ENCODE peak calls at places on chromosome 4, in ten cellular contexts. O, S, T, Z, W, F, N, U, K and E are unnamed samples.

GRCh38 chr4:99803702-99804101 is 12.9 kb upstream of the DAPP1 start:
- DNase-seq in N (no peak), Z (no peak), U (no peak), W (no peak), O (no peak), S (no peak), T (no peak), K (no peak), F (no peak), E (no peak)

GRCh38 chr4:5804656-5805055 is 88.2 kb downstream of the CRMP1 start:
- DNase-seq in S (no peak), T (no peak), N (no peak), W (no peak), K (no peak), F (no peak), Z (no peak), U (no peak), O (no peak), E (no peak)

GRCh38 chr4:22238742-22239141 is 277.1 kb downstream of the ADGRA3 start:
- DNase-seq in N (no peak), S (no peak), W (peak; percentile 19), O (no peak), F (no peak), K (no peak), Z (peak; percentile 4), T (no peak), U (peak; percentile 12), E (peak; percentile 5)

GRCh38 chr4:11566440-11567022 is 137.8 kb upstream of the HS3ST1 start:
- DNase-seq in K (no peak), O (no peak), U (no peak), Z (no peak), F (no peak), T (no peak), N (no peak), W (no peak), S (no peak), E (peak; percentile 67)

GRCh38 chr4:13368262-13368661 is 115.9 kb downstream of the RAB28 start:
- DNase-seq in K (no peak), O (no peak), S (no peak), T (no peak), U (no peak), W (no peak), F (no peak), N (no peak), Z (no peak), E (peak; percentile 42)

GRCh38 chr4:95095352-95095974 is 337.7 kb downstream of the BMPR1B start:
- DNase-seq in T (no peak), U (peak; percentile 20), F (peak; percentile 25), W (peak; percentile 79), O (peak; percentile 68), S (no peak), Z (peak; percentile 75), N (no peak), K (peak; percentile 7), E (peak; percentile 59)

GRCh38 chr4:182017038-182017437 is 226.2 kb upstream of the TENM3 start:
- DNase-seq in T (no peak), Z (no peak), F (no peak), U (no peak), W (no peak), S (no peak), O (no peak), N (no peak), K (no peak), E (no peak)

GRCh38 chr4:139835006-139835405 is 169.4 kb downstream of the MGST2 start:
- DNase-seq in S (no peak), O (no peak), F (no peak), T (no peak), N (no peak), Z (no peak), U (no peak), K (no peak), W (no peak), E (peak; percentile 12)

GRCh38 chr4:41305486-41305885 is 48.8 kb downstream of the UCHL1 start:
- DNase-seq in U (peak; percentile 35), T (no peak), Z (no peak), S (no peak), W (peak; percentile 91), K (no peak), O (no peak), F (no peak), N (no peak), E (no peak)

GRCh38 chr4:41301137-41301536 is 44.4 kb downstream of the UCHL1 start:
- DNase-seq in N (no peak), T (no peak), F (no peak), W (no peak), U (no peak), S (no peak), Z (no peak), K (no peak), O (no peak), E (no peak)

GRCh38 chr4:41304221-41304620 is 47.5 kb downstream of the UCHL1 start:
- DNase-seq in N (no peak), U (no peak), S (peak; percentile 89), W (no peak), O (no peak), F (no peak), Z (no peak), K (no peak), T (no peak), E (no peak)

GRCh38 chr4:41299486-41299885 is 42.8 kb downstream of the UCHL1 start:
- DNase-seq in N (no peak), S (no peak), O (no peak), W (no peak), U (no peak), T (no peak), Z (no peak), K (no peak), F (no peak), E (no peak)

DNA sequence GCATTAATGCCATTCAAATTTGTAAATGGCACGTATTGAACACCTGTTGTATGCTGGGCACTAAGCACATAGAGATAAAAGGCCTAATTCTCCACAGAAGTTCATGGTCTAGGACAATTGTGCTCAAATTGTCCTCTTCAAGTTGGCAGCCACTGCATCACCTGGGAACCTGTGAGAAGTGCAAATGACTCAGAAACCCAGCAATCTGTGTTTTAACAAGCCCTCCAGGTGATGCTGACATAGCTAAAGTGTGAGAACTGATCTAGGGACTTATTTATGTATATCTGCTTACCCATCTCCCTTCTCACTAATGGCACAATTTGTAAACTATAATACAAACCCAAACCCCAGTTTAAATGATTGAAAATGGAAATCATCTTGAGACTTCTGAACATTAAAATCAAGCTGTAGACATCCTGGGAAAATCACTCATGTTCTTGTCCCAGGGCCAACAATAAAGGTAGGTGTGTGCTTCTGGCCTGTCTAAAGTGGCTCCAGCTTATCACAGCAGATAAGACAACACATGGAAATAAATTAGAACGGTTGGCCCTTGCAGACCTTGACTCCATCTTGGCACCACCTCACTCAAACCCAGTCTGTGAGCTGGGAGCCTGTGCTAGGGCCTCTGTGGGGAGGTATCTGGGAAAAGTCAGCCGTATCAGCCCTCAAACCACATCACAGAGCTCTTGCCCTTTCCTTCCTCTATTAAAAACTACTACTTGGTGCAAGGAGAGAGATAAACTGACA is 46.8 kb downstream of the UCHL1 start:
- DNase-seq in W (no peak), S (no peak), O (no peak), F (no peak), Z (no peak), N (no peak), T (no peak), U (no peak), K (no peak), E (no peak)
- H3K4me3 ChIP-seq in W (no peak overlapping the region), S (no peak overlapping the region), O (no peak overlapping the region), F (no peak overlapping the region), Z (no peak overlapping the region), N (no peak overlapping the region), T (no peak overlapping the region), U (no peak overlapping the region), K (no peak overlapping the region), E (no peak overlapping the region)

GRCh38 chr4:32519060-32519459 is 1798.9 kb downstream of the PCDH7 start:
- DNase-seq in W (peak; percentile 19), S (no peak), O (peak; percentile 29), T (no peak), U (no peak), Z (no peak), F (peak; percentile 35), N (no peak), K (no peak), E (peak; percentile 56)
- H3K4me3 ChIP-seq in W (peak overlapping the region; percentile 18), S (no peak overlapping the region), O (no peak overlapping the region), T (no peak overlapping the region), U (no peak overlapping the region), Z (no peak overlapping the region), F (no peak overlapping the region), N (no peak overlapping the region), K (no peak overlapping the region), E (no peak overlapping the region)

DNA sequence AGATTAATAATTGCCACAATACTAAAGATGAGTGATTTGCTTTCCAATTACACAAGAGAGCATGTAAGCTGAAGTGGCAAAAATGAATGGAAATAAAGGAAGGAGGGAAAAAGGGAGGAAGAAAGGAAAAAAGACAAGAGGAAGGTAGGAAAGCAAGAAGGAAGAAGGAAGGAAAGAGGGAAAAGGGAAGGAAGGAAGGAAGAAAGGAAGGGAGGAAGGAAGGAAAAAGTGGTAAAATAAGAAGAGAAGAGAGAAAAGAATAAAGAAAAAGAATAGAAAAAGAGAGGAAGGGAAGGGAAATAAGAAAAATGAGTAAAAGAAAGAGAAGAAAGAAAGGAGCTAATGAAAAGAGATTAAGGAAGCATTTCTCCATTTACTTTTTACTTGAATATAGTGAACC is 4.6 kb downstream of the NDST4 start:
- DNase-seq in N (no peak), W (no peak), Z (no peak), K (no peak), T (no peak), F (no peak), S (no peak), O (no peak), U (no peak), E (no peak)
- H3K4me3 ChIP-seq in N (no peak overlapping the region), W (no peak overlapping the region), Z (no peak overlapping the region), K (no peak overlapping the region), T (no peak overlapping the region), F (no peak overlapping the region), S (no peak overlapping the region), O (no peak overlapping the region), U (no peak overlapping the region), E (no peak overlapping the region)

GRCh38 chr4:7066493-7066892 is 1.4 kb downstream of the GRPEL1 start:
- DNase-seq in O (no peak), W (no peak), U (peak; percentile 4), N (no peak), F (no peak), S (no peak), T (no peak), K (no peak), Z (no peak), E (no peak)

GRCh38 chr4:7067523-7068278 is at the start of gene GRPEL1:
- DNase-seq in S (peak; percentile 100), K (peak; percentile 99), O (peak; percentile 100), W (peak; percentile 100), N (peak; percentile 100), U (peak; percentile 100), Z (peak; percentile 99), F (peak; percentile 96), T (peak; percentile 100), E (peak; percentile 99)

GRCh38 chr4:7067147-7067522 is 729 bp downstream of the GRPEL1 start:
- DNase-seq in T (no peak), W (peak; percentile 37), K (no peak), U (no peak), S (peak; percentile 53), F (no peak), Z (peak; percentile 85), O (no peak), N (no peak), E (no peak)

GRCh38 chr4:7068279-7068842 is 497 bp upstream of the GRPEL1 start:
- DNase-seq in O (no peak), U (no peak), W (no peak), Z (no peak), N (no peak), K (no peak), T (no peak), S (no peak), F (no peak), E (no peak)

DNA sequence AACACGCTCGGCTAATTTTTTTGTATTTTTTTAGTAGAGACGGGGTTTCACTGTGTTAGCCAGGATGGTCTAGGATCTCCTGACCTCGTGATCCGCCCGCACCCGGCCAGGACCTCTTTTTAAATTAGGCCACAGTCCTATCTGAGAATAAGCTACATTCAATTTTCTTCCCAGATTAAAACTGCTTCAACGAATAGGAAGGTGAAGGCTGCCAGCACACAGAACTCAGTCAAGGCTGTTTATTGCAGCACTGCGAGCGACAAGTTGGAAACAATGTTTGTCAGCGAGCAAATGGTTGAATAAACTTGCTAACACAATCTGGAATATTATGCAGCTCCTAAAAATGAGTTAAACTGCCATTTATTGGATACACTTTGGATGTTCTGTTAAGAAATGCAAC is 1.9 kb downstream of the GRPEL1 start:
- DNase-seq in K (no peak), U (no peak), W (no peak), O (no peak), N (no peak), F (no peak), S (no peak), Z (no peak), T (no peak), E (no peak)
- H3K4me3 ChIP-seq in K (peak overlapping the region; percentile 82), U (no peak overlapping the region), W (no peak overlapping the region), O (no peak overlapping the region), N (no peak overlapping the region), F (no peak overlapping the region), S (no peak overlapping the region), Z (peak overlapping the region; percentile 85), T (no peak overlapping the region), E (no peak overlapping the region)